ENCODE peak calls at places on chromosomes 16 and 17, in nine cellular contexts. N is MV-4-11; E is CD14-positive monocyte; T is ELR; B is SK-N-SH; K is GM19239; D is non-pigmented ciliary epithelial cell; V is NCI-H774; F is stimulated activated CD8-positive, alpha-beta memory T cell treated with anti-CD3 and anti-CD28 coated beads, Interleukin-15, amount 100 ng/mL, for 1 hour. O is an unnamed sample.

GRCh38 chr16:89357055-89357454 is 133.3 kb downstream of the ANKRD11 start:
- DNase-seq in E (no peak), B (no peak), K (no peak), F (no peak), D (no peak), N (no peak), V (no peak), T (no peak), O (no peak)

GRCh38 chr16:50248845-50249244 is 17.5 kb upstream of the ADCY7 start:
- DNase-seq in E (no peak), B (no peak), V (no peak), K (no peak), F (no peak), T (no peak), N (no peak), D (no peak), O (no peak)

GRCh38 chr17:9244066-9245052 is 223.0 kb downstream of the NTN1 start:
- DNase-seq in F (no peak), D (no peak), T (no peak), N (peak), V (no peak), E (no peak), K (no peak), B (no peak), O (no peak)

GRCh38 chr16:9135797-9136196 is 44.4 kb downstream of the HAPSTR1 start:
- DNase-seq in V (no peak), F (no peak), D (no peak), N (no peak), K (peak), B (no peak), T (no peak), E (no peak), O (no peak)

GRCh38 chr17:72122002-72122310 is 1.1 kb downstream of the SOX9 start:
- DNase-seq in T (peak), F (no peak), K (no peak), D (no peak), E (no peak), N (no peak), B (no peak), V (no peak), O (no peak)

GRCh38 chr16:87604572-87605135 is 2.3 kb downstream of the JPH3 start:
- DNase-seq in B (peak), F (no peak), T (no peak), V (no peak), E (no peak), D (no peak), K (no peak), N (no peak), O (no peak)

GRCh38 chr16:18800674-18801196 is 614 bp downstream of the ARL6IP1 start:
- DNase-seq in N (no peak), K (no peak), T (peak), V (no peak), E (no peak), D (no peak), B (no peak), F (peak), O (no peak)

GRCh38 chr16:12527077-12527476 is 276.6 kb downstream of the CPPED1 start:
- DNase-seq in D (no peak), E (no peak), B (no peak), F (no peak), N (no peak), V (no peak), T (no peak), K (no peak), O (no peak)

GRCh38 chr16:11501583-11502138 is 85.1 kb downstream of the LITAF start:
- DNase-seq in V (no peak), T (no peak), D (no peak), B (no peak), E (no peak), N (no peak), K (no peak), F (no peak), O (no peak)

GRCh38 chr16:62548095-62548494 is 511.9 kb upstream of the CDH8 start:
- DNase-seq in F (no peak), N (no peak), E (no peak), K (no peak), V (no peak), T (no peak), B (no peak), D (no peak), O (no peak)

GRCh38 chr17:48639136-48639535 is 13.0 kb upstream of the HOXB9 start:
- DNase-seq in F (no peak), D (no peak), B (no peak), E (no peak), V (no peak), K (no peak), T (no peak), N (no peak), O (no peak)

GRCh38 chr17:62805234-62805633 is 2.9 kb downstream of the MARCHF10 start:
- DNase-seq in K (no peak), B (no peak), V (no peak), T (no peak), F (no peak), D (no peak), N (no peak), E (no peak), O (no peak)

GRCh38 chr16:66326995-66327513 is 39.4 kb upstream of the CDH5 start:
- DNase-seq in D (no peak), B (no peak), T (no peak), N (no peak), E (no peak), V (peak), K (no peak), F (no peak), O (no peak)

GRCh38 chr17:57296231-57296630 is 39.9 kb downstream of the MSI2 start:
- DNase-seq in D (no peak), F (no peak), B (no peak), K (no peak), T (peak), N (no peak), E (no peak), V (peak), O (no peak)

GRCh38 chr16:87132361-87133014 is 184.7 kb downstream of the C16orf95 start:
- DNase-seq in V (no peak), F (no peak), N (no peak), B (no peak), K (no peak), E (no peak), D (peak), T (peak), O (no peak)

GRCh38 chr16:80273635-80274538 is 266.9 kb upstream of the DYNLRB2 start:
- DNase-seq in N (no peak), K (no peak), B (no peak), F (no peak), D (peak), E (no peak), T (peak), V (no peak), O (no peak)

GRCh38 chr16:22250522-22250921 is 44.4 kb downstream of the EEF2K start:
- DNase-seq in K (no peak), T (peak), N (no peak), D (no peak), V (no peak), F (no peak), B (no peak), E (no peak), O (no peak)

GRCh38 chr17:61405686-61406542 is 6.3 kb downstream of the TBX2 start:
- DNase-seq in F (no peak), N (no peak), V (no peak), T (no peak), E (peak), K (no peak), D (no peak), B (peak), O (no peak)

GRCh38 chr17:28372203-28372944 is 880 bp downstream of the SARM1 start:
- DNase-seq in N (no peak), K (no peak), V (peak), F (no peak), D (no peak), E (no peak), B (peak), T (peak), O (no peak)

GRCh38 chr17:9181640-9182039 is 160.3 kb downstream of the NTN1 start:
- DNase-seq in F (no peak), D (no peak), E (no peak), V (no peak), T (no peak), K (no peak), N (peak), B (no peak), O (no peak)

GRCh38 chr16:87324411-87325275 is 7.5 kb upstream of the C16orf95 start:
- DNase-seq in B (peak), E (peak), F (peak), N (peak), K (peak), T (peak), V (no peak), D (no peak), O (no peak)